ENCODE peak calls at places on chromosome 9, in eight cellular contexts. N is KBM-7; E is stimulated activated naive B cell treated with anti-CD40 and anti-IgM and Interleukin-4, amounts not matched to agents 10 μg/mL and 1 μg/mL and 100 μg/mL, for 72 hours; D is GM12891; J is GM03348; M is NCI-H1930; I is OCI-M1; V is fibroblast of the conjunctiva. L is an unnamed sample.

GRCh38 chr9:129968690-129969485 is 74.1 kb downstream of the FNBP1 start:
- DNase-seq in N (no peak), E (no peak), D (no peak), J (peak), M (no peak), I (peak), V (peak), L (no peak)

GRCh38 chr9:125272697-125273096 is 11.1 kb downstream of the GAPVD1 start:
- DNase-seq in N (no peak), E (no peak), D (no peak), J (peak), M (no peak), I (no peak), V (peak), L (peak)

GRCh38 chr9:91245432-91246313 is 116.0 kb downstream of the AUH start:
- DNase-seq in N (no peak), E (no peak), D (no peak), J (peak), M (no peak), I (peak), V (no peak), L (peak)

GRCh38 chr9:86202338-86202882 is 57.0 kb downstream of the C9orf153 start:
- DNase-seq in N (peak), E (no peak), D (peak), J (peak), M (no peak), I (peak), V (peak), L (peak)

GRCh38 chr9:137987244-137988030 is 109.9 kb downstream of the CACNA1B start:
- DNase-seq in N (no peak), E (no peak), D (no peak), J (no peak), M (no peak), I (no peak), V (no peak), L (no peak)

GRCh38 chr9:98971168-98971914 is 27.6 kb downstream of the COL15A1 start:
- DNase-seq in N (no peak), E (no peak), D (no peak), J (peak), M (no peak), I (no peak), V (peak), L (peak)

GRCh38 chr9:89877051-89878002 is 272.5 kb downstream of the GADD45G start:
- DNase-seq in N (no peak), E (no peak), D (no peak), J (no peak), M (no peak), I (no peak), V (no peak), L (no peak)

GRCh38 chr9:70012569-70012968 is 31.1 kb upstream of the MAMDC2 start:
- DNase-seq in N (no peak), E (no peak), D (no peak), J (no peak), M (no peak), I (no peak), V (no peak), L (no peak)

GRCh38 chr9:20618361-20618799 is 3.9 kb downstream of the MLLT3 start:
- DNase-seq in N (no peak), E (no peak), D (no peak), J (no peak), M (no peak), I (no peak), V (peak), L (peak)

GRCh38 chr9:136119259-136120118 is 814 bp upstream of the TMEM250 start:
- DNase-seq in N (peak), E (peak), D (no peak), J (peak), M (no peak), I (peak), V (no peak), L (peak)

GRCh38 chr9:16720386-16720785 is 150.1 kb downstream of the BNC2 start:
- DNase-seq in N (no peak), E (no peak), D (no peak), J (no peak), M (no peak), I (no peak), V (no peak), L (no peak)

GRCh38 chr9:115717711-115718173 is 435.8 kb upstream of the PAPPA start:
- DNase-seq in N (no peak), E (no peak), D (no peak), J (peak), M (no peak), I (no peak), V (no peak), L (peak)